ENCODE peak calls at places on chromosomes 5 and 9, in six cellular contexts. N, L, Z, U, K and A are unnamed samples.

GRCh38 chr5:171850354-171850947 is 64.8 kb downstream of the SMIM23 start:
- DNase-seq in U (no peak), N (no peak), Z (peak; percentile 18), L (no peak), K (no peak), A (no peak)

GRCh38 chr9:135952664-135953206 is 8.4 kb downstream of the UBAC1 start:
- DNase-seq in Z (no peak), N (no peak), L (no peak), K (no peak), U (no peak), A (no peak)

GRCh38 chr5:107671742-107672211 is 1.0 kb upstream of the EFNA5 start:
- DNase-seq in Z (peak; percentile 91), N (no peak), U (no peak), K (peak; percentile 24), L (peak; percentile 41), A (no peak)

GRCh38 chr9:108933231-108933630 is 693 bp downstream of the ELP1 start:
- DNase-seq in N (no peak), U (no peak), L (no peak), K (peak; percentile 19), Z (peak; percentile 35), A (no peak)

GRCh38 chr5:181189962-181190710 is 14.9 kb downstream of the TRIM7 start:
- DNase-seq in U (peak; percentile 71), Z (no peak), L (peak; percentile 81), N (no peak), K (no peak), A (peak; percentile 22)

GRCh38 chr5:117794847-117795246 is 1193.5 kb downstream of the DTWD2 start:
- DNase-seq in L (no peak), K (no peak), Z (no peak), U (no peak), N (no peak), A (no peak)

GRCh38 chr9:90044710-90045151 is 439.9 kb downstream of the GADD45G start:
- DNase-seq in K (no peak), N (no peak), L (no peak), Z (peak; percentile 79), U (no peak), A (no peak)

GRCh38 chr5:134534726-134535110 is 9.2 kb downstream of the JADE2 start:
- DNase-seq in Z (no peak), N (no peak), U (no peak), L (no peak), K (no peak), A (no peak)

GRCh38 chr9:87375397-87376073 is 122.1 kb upstream of the DAPK1 start:
- DNase-seq in N (no peak), L (no peak), K (no peak), U (no peak), Z (peak; percentile 68), A (no peak)

GRCh38 chr9:69817202-69817601 is 3.4 kb upstream of the CFAP95 start:
- DNase-seq in K (no peak), N (no peak), U (no peak), L (no peak), Z (no peak), A (no peak)

GRCh38 chr9:35914307-35914807 is 5.1 kb downstream of the SPAAR start:
- DNase-seq in K (no peak), U (peak; percentile 72), L (no peak), N (no peak), Z (peak; percentile 18), A (peak; percentile 28)

GRCh38 chr5:19859020-19859419 is 129.0 kb downstream of the CDH18 start:
- DNase-seq in L (no peak), U (no peak), K (no peak), N (no peak), Z (no peak), A (no peak)

GRCh38 chr5:74148321-74148720 is 492.2 kb downstream of the ENC1 start:
- DNase-seq in L (no peak), K (no peak), Z (no peak), U (no peak), N (no peak), A (no peak)

GRCh38 chr5:105952875-105953274 is 1717.9 kb downstream of the EFNA5 start:
- DNase-seq in K (no peak), U (no peak), N (no peak), Z (peak; percentile 45), L (no peak), A (no peak)

GRCh38 chr5:80569086-80569960 is 757 bp downstream of the ANKRD34B start:
- DNase-seq in K (no peak), N (no peak), Z (no peak), U (no peak), L (peak; percentile 87), A (peak; percentile 17)

GRCh38 chr5:169735913-169736312 is 98.8 kb downstream of the DOCK2 start:
- DNase-seq in Z (no peak), L (no peak), U (no peak), K (no peak), N (no peak), A (no peak)

GRCh38 chr5:68444833-68445232 is 229.3 kb downstream of the PIK3R1 start:
- DNase-seq in L (no peak), K (no peak), U (no peak), N (no peak), Z (no peak), A (no peak)

GRCh38 chr5:122499617-122500016 is 187.6 kb downstream of the SNCAIP start:
- DNase-seq in L (no peak), U (no peak), Z (no peak), K (no peak), N (no peak), A (no peak)

GRCh38 chr9:137545123-137545522 is 5.1 kb downstream of the PNPLA7 start:
- DNase-seq in K (no peak), L (no peak), Z (no peak), U (no peak), N (no peak), A (no peak)

GRCh38 chr9:19683715-19684114 is 105.1 kb downstream of the SLC24A2 start:
- DNase-seq in U (no peak), Z (no peak), L (no peak), N (no peak), K (no peak), A (no peak)